ENCODE peak calls at places on chromosome 3, in ten cellular contexts. U, V, C, X, Q, B, F, G, K and A are unnamed samples. For H3K4me1, the result is how much of the 10 kb centered on the place peaks cover.

GRCh38 chr3:80733522-80734176 is 965.9 kb upstream of the ROBO1 start:
- DNase-seq in U (no peak), V (no peak), C (no peak), X (peak), Q (peak), B (no peak), F (no peak), G (no peak), K (peak), A (no peak)

GRCh38 chr3:48157950-48158376 is 30.3 kb downstream of the CDC25A start:
- DNase-seq in U (peak), V (peak), C (peak), X (peak), Q (peak), B (peak), F (peak), G (no peak), K (peak), A (peak)

GRCh38 chr3:58800940-58801339 is 134.4 kb upstream of the FAM3D start:
- DNase-seq in U (no peak), V (no peak), C (no peak), X (no peak), Q (no peak), B (no peak), F (no peak), G (no peak), K (peak), A (no peak)

GRCh38 chr3:134874737-134875413 is 79.8 kb downstream of the EPHB1 start:
- DNase-seq in U (no peak), V (peak), C (no peak), X (peak), Q (no peak), B (no peak), F (no peak), G (no peak), K (peak), A (no peak)

GRCh38 chr3:38170722-38171121 is 5.4 kb downstream of the OXSR1 start:
- DNase-seq in U (no peak), V (no peak), C (no peak), X (no peak), Q (no peak), B (no peak), F (no peak), G (no peak), K (no peak), A (no peak)

GRCh38 chr3:126355777-126356372 is 1.3 kb downstream of the KLF15 start:
- DNase-seq in U (peak), V (peak), C (peak), X (peak), Q (peak), B (peak), F (peak), G (peak), K (peak), A (peak)

GRCh38 chr3:127746400-127747057 is 73.8 kb downstream of the ABTB1 start:
- DNase-seq in U (no peak), V (no peak), C (no peak), X (no peak), Q (no peak), B (no peak), F (no peak), G (no peak), K (no peak), A (no peak)

GRCh38 chr3:101163554-101163953 is 156.8 kb downstream of the IMPG2 start:
- DNase-seq in U (no peak), V (no peak), C (no peak), X (no peak), Q (no peak), B (no peak), F (no peak), G (no peak), K (no peak), A (no peak)

GRCh38 chr3:157154563-157155333 is 5.2 kb downstream of the CCNL1 start:
- DNase-seq in U (no peak), V (no peak), C (no peak), X (no peak), Q (no peak), B (no peak), F (no peak), G (no peak), K (no peak), A (no peak)

GRCh38 chr3:72973786-72974185 is 22.8 kb upstream of the PPP4R2 start:
- DNase-seq in U (no peak), V (no peak), C (no peak), X (no peak), Q (no peak), B (no peak), F (no peak), G (no peak), K (no peak), A (no peak)

GRCh38 chr3:128908951-128909350 is 29.5 kb downstream of the ACAD9 start:
- DNase-seq in U (no peak), V (no peak), C (no peak), X (no peak), Q (no peak), B (no peak), F (no peak), G (no peak), K (no peak), A (no peak)

GRCh38 chr3:182912476-182912875 is 67.9 kb downstream of the DCUN1D1 start:
- DNase-seq in U (no peak), V (no peak), C (no peak), X (no peak), Q (no peak), B (no peak), F (no peak), G (no peak), K (no peak), A (no peak)

GRCh38 chr3:188122571-188123169 is 31.3 kb upstream of the LPP start:
- DNase-seq in U (no peak), V (no peak), C (no peak), X (no peak), Q (no peak), B (no peak), F (no peak), G (no peak), K (no peak), A (no peak)

GRCh38 chr3:50194903-50195500 is 3.6 kb downstream of the GNAT1 start:
- DNase-seq in U (peak), V (no peak), C (no peak), X (no peak), Q (no peak), B (no peak), F (no peak), G (no peak), K (no peak), A (no peak)

GRCh38 chr3:162489853-162490252 is 993.2 kb downstream of the OTOL1 start:
- DNase-seq in U (peak), V (no peak), C (no peak), X (peak), Q (no peak), B (no peak), F (no peak), G (no peak), K (peak), A (no peak)
- TF ChIP-seq CTCF in U (peak), V (no peak), C (no peak), X (peak), Q (no peak), B (no peak), F (no peak), G (no peak), K (no peak), A (no peak)

GRCh38 chr3:32455609-32456428 is 46.8 kb downstream of the CMTM6 start:
- DNase-seq in U (no peak), V (no peak), C (no peak), X (no peak), Q (peak), B (no peak), F (no peak), G (no peak), K (no peak), A (no peak)

GRCh38 chr3:32453346-32453745 is 49.3 kb downstream of the CMTM6 start:
- DNase-seq in U (no peak), V (no peak), C (no peak), X (no peak), Q (no peak), B (no peak), F (no peak), G (no peak), K (peak), A (no peak)

GRCh38 chr3:32456429-32457130 is 46.1 kb downstream of the CMTM6 start:
- DNase-seq in U (no peak), V (no peak), C (no peak), X (no peak), Q (no peak), B (no peak), F (no peak), G (no peak), K (no peak), A (no peak)

GRCh38 chr3:32454111-32454510 is 48.5 kb downstream of the CMTM6 start:
- DNase-seq in U (no peak), V (no peak), C (no peak), X (no peak), Q (peak), B (no peak), F (no peak), G (no peak), K (no peak), A (no peak)

DNA sequence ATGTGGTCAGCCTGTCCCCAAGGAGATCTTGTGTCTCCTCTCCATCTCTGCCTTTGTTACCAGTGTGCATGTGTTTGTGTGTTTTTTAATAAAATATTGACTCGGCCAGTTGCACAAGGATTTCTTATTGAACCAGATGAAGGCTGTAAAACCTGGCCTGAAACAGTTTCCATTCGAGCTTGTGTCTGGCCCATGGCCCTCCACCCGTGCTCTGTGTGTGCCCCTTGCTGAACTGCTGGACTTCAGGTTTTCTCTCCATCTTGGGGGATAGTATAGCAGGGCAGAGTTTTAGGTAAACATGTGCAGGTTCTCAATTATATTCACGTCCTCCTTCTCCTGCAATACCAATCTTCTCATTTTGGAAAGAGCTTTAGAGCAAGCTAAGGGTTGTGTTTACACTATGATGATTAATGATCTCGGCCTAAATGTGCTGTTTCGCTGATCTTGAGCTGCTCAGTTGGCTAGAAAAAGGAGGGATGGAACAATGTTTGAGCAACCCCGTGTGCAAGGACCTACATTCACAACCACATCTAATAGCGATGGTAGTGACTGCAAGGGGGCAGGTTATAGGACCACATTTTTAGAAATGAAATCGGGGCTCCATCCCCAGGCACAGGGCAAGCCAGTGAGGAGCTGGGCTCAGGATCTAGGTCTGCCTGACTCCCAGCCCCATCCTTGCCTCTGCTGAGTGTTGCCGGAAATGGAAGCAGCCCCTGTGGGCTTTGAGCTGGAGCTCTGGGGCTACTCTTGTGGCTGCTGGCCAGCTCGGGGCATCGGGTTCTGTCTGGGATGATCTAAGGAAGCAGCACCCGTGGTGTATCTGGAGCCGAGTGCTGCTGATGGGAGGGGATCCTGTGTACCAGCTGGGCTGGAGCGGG is 47.7 kb downstream of the CMTM6 start:
- DNase-seq in U (no peak), V (peak), C (no peak), X (no peak), Q (peak), B (no peak), F (no peak), G (no peak), K (no peak), A (no peak)
- H3K4me1 ChIP-seq in U (under half), V (under half), C (under half), X (under half), Q (under half), B (under half), F (under half), G (under half), K (under half), A (under half)

GRCh38 chr3:120147072-120147871 is 53.0 kb upstream of the GSK3B start:
- DNase-seq in U (peak), V (no peak), C (no peak), X (no peak), Q (peak), B (no peak), F (no peak), G (no peak), K (no peak), A (no peak)
- TF ChIP-seq CTCF in U (peak), V (peak), C (no peak), X (no peak), Q (no peak), B (no peak), F (no peak), G (no peak), K (no peak), A (no peak)

DNA sequence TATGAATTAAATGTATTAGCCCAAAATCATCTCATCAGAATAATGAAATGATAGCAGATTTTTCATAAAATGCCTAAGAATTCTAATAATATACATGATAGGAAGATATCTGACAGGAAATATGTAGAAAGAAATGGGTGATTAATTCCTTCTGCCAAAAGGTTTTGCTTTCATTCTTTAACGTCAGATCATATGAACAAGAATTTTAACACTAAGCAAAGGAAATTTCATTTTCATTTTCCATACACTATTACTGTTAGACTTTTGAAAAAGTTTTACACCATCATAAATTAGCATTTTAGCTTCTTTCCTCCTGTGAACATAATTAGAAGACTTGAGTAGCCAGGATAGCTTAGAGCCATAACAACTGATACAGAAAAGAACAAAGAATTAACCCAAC is 1099.9 kb downstream of the NSUN3 start:
- DNase-seq in U (no peak), V (no peak), C (no peak), X (no peak), Q (no peak), B (no peak), F (no peak), G (no peak), K (no peak), A (no peak)
- H3K4me1 ChIP-seq in U (under half), V (under half), C (under half), X (under half), Q (under half), B (under half), F (under half), G (under half), K (under half), A (under half)